ENCODE peak calls at places on chromosomes 6 and 20, in ten cellular contexts. G, I, F, R, Y, E, A, L, U and K are unnamed samples.
A peak's percentile ranks its signal among the peaks of the same experiment; 100 is the strongest.

GRCh38 chr6:38443341-38443740 is 196.4 kb downstream of the BTBD9 start:
- DNase-seq in F (peak; percentile 76), R (no peak), G (no peak), U (no peak), I (peak; percentile 25), Y (peak; percentile 11), L (no peak), E (no peak), A (no peak), K (no peak)

GRCh38 chr6:118718903-118719302 is 67.5 kb upstream of the CEP85L start:
- DNase-seq in L (no peak), A (no peak), R (no peak), Y (no peak), G (no peak), E (no peak), U (no peak), I (no peak), F (no peak), K (no peak)

GRCh38 chr6:55456016-55456415 is 123.0 kb downstream of the HMGCLL1 start:
- DNase-seq in A (no peak), R (no peak), F (no peak), Y (peak; percentile 9), E (no peak), L (no peak), I (no peak), G (no peak), U (no peak), K (no peak)

GRCh38 chr20:41619360-41620115 is 1.4 kb upstream of the CHD6 start:
- DNase-seq in E (no peak), F (no peak), A (no peak), U (no peak), Y (peak; percentile 36), L (no peak), R (no peak), I (no peak), G (no peak), K (no peak)

GRCh38 chr6:131058236-131058635 is 4.8 kb downstream of the EPB41L2 start:
- DNase-seq in F (no peak), A (no peak), G (no peak), Y (no peak), E (no peak), L (no peak), I (no peak), U (no peak), R (no peak), K (no peak)

GRCh38 chr6:71473908-71474307 is 185.3 kb downstream of the OGFRL1 start:
- DNase-seq in U (no peak), Y (peak; percentile 86), F (no peak), E (peak; percentile 68), I (peak; percentile 94), G (peak; percentile 89), R (no peak), L (peak; percentile 60), A (no peak), K (no peak)

GRCh38 chr6:112443666-112444065 is 96.5 kb downstream of the RFPL4B start:
- DNase-seq in G (peak; percentile 64), I (peak; percentile 88), R (peak; percentile 86), U (no peak), Y (peak; percentile 95), L (no peak), A (no peak), E (peak; percentile 53), F (no peak), K (no peak)

GRCh38 chr6:125852587-125852986 is 61.8 kb downstream of the NCOA7 start:
- DNase-seq in L (no peak), R (no peak), E (no peak), G (no peak), U (no peak), Y (no peak), F (no peak), A (no peak), I (no peak), K (no peak)

GRCh38 chr6:169156108-169156821 is 97.4 kb downstream of the THBS2 start:
- DNase-seq in Y (peak; percentile 63), R (no peak), G (no peak), E (no peak), F (no peak), U (no peak), A (no peak), L (no peak), I (peak; percentile 92), K (no peak)

GRCh38 chr20:22555791-22556564 is 28.4 kb downstream of the FOXA2 start:
- DNase-seq in U (no peak), E (no peak), G (no peak), I (no peak), L (peak; percentile 59), A (no peak), R (no peak), F (no peak), Y (no peak), K (no peak)

GRCh38 chr20:42461965-42462593 is 727.6 kb downstream of the PTPRT start:
- DNase-seq in R (no peak), A (no peak), L (no peak), Y (no peak), F (no peak), I (no peak), U (no peak), G (no peak), E (no peak), K (no peak)

GRCh38 chr20:52081791-52082190 is 109.8 kb downstream of the ZFP64 start:
- DNase-seq in G (no peak), L (no peak), U (no peak), I (no peak), F (no peak), A (no peak), R (no peak), E (no peak), Y (no peak), K (no peak)

GRCh38 chr6:24126586-24127192 is 674 bp downstream of the NRSN1 start:
- DNase-seq in R (peak; percentile 11), E (no peak), L (no peak), A (peak; percentile 7), G (no peak), I (peak; percentile 66), Y (peak; percentile 13), U (no peak), F (peak; percentile 51), K (no peak)

GRCh38 chr6:82968708-82969107 is 96.9 kb downstream of the UBE3D start:
- DNase-seq in A (no peak), U (no peak), G (no peak), R (no peak), L (no peak), Y (no peak), I (no peak), F (no peak), E (no peak), K (no peak)

DNA sequence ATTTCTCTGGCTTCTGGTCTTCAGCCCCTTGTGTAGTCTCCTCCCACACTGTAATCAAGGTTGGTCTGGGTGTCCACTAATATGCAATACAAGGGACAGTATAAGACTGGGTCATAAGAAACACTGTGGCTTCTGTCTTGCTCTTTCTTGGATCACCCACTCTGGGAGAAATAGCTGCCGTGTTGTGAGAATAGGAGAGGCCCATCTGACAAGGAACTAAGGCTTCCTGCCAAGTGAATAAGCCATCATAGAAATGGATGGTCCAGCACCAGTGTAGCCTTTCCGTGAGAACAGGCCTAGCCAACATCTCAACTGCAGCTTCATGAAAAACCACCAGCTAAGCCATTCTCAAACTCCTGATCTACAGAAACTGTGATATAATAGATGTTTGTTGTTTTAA is 23.3 kb downstream of the BAG2 start:
- DNase-seq in U (no peak), Y (no peak), L (no peak), F (no peak), A (no peak), R (no peak), G (no peak), E (no peak), I (no peak), K (no peak)
- TF ChIP-seq CTCF in U (no peak), Y (no peak), L (no peak), F (no peak), A (no peak), R (no peak), G (no peak), E (no peak), I (no peak), K (no peak)

GRCh38 chr6:158742988-158743651 is 76.0 kb downstream of the EZR start:
- DNase-seq in G (no peak), R (no peak), Y (no peak), U (no peak), F (no peak), A (no peak), I (no peak), L (no peak), E (no peak), K (no peak)

GRCh38 chr6:158739673-158740072 is 79.5 kb downstream of the EZR start:
- DNase-seq in L (no peak), E (no peak), U (no peak), R (no peak), A (no peak), I (no peak), Y (no peak), F (no peak), G (no peak), K (no peak)

DNA sequence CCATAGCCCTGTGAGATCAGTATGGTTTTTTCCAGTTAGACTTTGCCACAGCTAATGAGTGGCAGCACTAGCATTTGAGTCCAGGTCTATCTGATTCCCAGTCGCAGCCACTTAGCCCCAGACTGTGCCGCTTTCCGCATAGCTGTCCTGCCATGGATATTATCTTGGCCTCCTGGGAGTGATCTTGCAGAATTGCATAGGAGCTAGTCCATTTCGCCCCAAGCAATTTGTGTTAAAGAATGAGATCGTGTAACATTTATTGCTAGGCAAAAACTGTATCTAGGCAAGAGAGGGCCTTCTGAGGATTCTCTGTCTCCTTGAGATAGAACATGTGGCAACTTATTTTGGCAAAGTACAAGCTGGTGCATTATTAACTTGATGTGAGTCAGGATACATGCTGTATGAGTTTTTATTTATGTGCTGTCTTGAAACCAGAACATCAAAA is 74.2 kb downstream of the EZR start:
- DNase-seq in R (no peak), Y (no peak), U (no peak), E (no peak), A (no peak), F (no peak), I (no peak), L (no peak), G (no peak), K (no peak)
- TF ChIP-seq CTCF in R (no peak), Y (no peak), U (no peak), E (no peak), A (no peak), F (no peak), I (no peak), L (no peak), G (no peak), K (no peak)

GRCh38 chr20:40563296-40563950 is 125.6 kb downstream of the MAFB start:
- DNase-seq in I (peak; percentile 79), E (no peak), G (no peak), R (no peak), F (no peak), L (peak; percentile 86), Y (peak; percentile 29), U (no peak), A (peak; percentile 60), K (no peak)
- TF ChIP-seq CTCF in I (no peak), E (no peak), G (no peak), R (no peak), F (no peak), L (no peak), Y (no peak), U (no peak), A (no peak), K (no peak)

DNA sequence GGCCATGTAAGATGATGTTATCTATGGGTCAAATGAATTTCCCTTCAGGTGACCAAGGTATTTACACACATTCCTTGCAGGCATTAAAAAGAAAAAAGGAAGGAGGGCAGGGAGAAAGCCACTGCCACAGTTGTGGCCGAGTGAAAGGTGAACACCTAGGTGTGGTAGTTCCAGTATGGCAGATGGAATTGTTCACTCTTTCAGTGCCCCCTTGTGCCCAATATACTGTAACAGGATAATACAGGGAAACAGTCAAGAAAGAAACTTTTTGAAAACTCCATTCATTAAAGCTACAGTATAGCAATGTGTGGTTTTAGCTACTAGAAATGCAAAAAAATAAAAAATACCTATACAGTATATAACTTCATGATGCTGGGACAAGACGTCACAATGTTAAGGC is 52.1 kb downstream of the BMP2 start:
- DNase-seq in G (no peak), Y (no peak), E (no peak), L (no peak), I (peak; percentile 32), R (no peak), F (no peak), U (no peak), A (no peak), K (no peak)
- TF ChIP-seq CTCF in G (peak; percentile 14), Y (peak; percentile 19), E (peak; percentile 13), L (peak; percentile 32), I (peak; percentile 24), R (peak; percentile 39), F (no peak), U (no peak), A (no peak), K (no peak)